ENCODE peak calls at places on chromosomes 2 and 18, in six cellular contexts. A is PC-3; M is AG04450; V is IMR-90; W is CD4-positive, CD25-positive, alpha-beta regulatory T cell; Q is tibial artery. K is an unnamed sample.

GRCh38 chr18:44839239-44839666 is 158.6 kb downstream of the SETBP1 start:
- DNase-seq in A (peak; percentile 53), V (peak; percentile 43), W (peak; percentile 42), Q (peak; percentile 85), M (no peak), K (no peak)

GRCh38 chr18:9838144-9838877 is 47.5 kb upstream of the TXNDC2 start:
- DNase-seq in Q (no peak), M (no peak), W (no peak), V (no peak), A (no peak), K (no peak)

GRCh38 chr2:240619506-240620148 is 5.7 kb upstream of the GPR35 start:
- DNase-seq in A (no peak), V (no peak), M (no peak), W (no peak), Q (no peak), K (no peak)

GRCh38 chr2:84858123-84858522 is 22.8 kb downstream of the TRABD2A start:
- DNase-seq in V (no peak), W (no peak), Q (no peak), M (no peak), A (no peak), K (no peak)

GRCh38 chr2:19529663-19530062 is 171.2 kb upstream of the OSR1 start:
- DNase-seq in V (no peak), Q (no peak), M (no peak), W (no peak), A (no peak), K (no peak)

GRCh38 chr2:134131681-134132486 is 122.0 kb upstream of the MGAT5 start:
- DNase-seq in V (no peak), Q (no peak), W (no peak), M (no peak), A (no peak), K (no peak)

GRCh38 chr2:200863655-200864205 is 728 bp downstream of the CLK1 start:
- DNase-seq in A (peak; percentile 8), W (no peak), V (no peak), Q (no peak), M (no peak), K (no peak)

GRCh38 chr2:113180131-113180946 is 6.6 kb downstream of the PSD4 start:
- DNase-seq in W (no peak), V (no peak), Q (peak; percentile 40), M (no peak), A (no peak), K (no peak)

GRCh38 chr2:51013060-51013746 is 18.7 kb downstream of the NRXN1 start:
- DNase-seq in W (no peak), V (peak; percentile 12), M (no peak), Q (no peak), A (peak; percentile 82), K (no peak)

GRCh38 chr2:95013726-95014125 is 11.8 kb upstream of the MAL start:
- DNase-seq in Q (no peak), M (no peak), V (no peak), W (no peak), A (no peak), K (no peak)

GRCh38 chr2:71646028-71646427 is 192.7 kb downstream of the DYSF start:
- DNase-seq in W (no peak), V (peak; percentile 6), Q (peak; percentile 77), A (peak; percentile 89), M (no peak), K (peak; percentile 8)

GRCh38 chr2:2933421-2933820 is 444.2 kb downstream of the EIPR1 start:
- DNase-seq in A (no peak), M (no peak), W (no peak), V (no peak), Q (no peak), K (no peak)
- H3K4me3 ChIP-seq in A (no peak overlapping the region), M (no peak overlapping the region), W (no peak overlapping the region), V (no peak overlapping the region), Q (no peak overlapping the region), K (no peak overlapping the region)

DNA sequence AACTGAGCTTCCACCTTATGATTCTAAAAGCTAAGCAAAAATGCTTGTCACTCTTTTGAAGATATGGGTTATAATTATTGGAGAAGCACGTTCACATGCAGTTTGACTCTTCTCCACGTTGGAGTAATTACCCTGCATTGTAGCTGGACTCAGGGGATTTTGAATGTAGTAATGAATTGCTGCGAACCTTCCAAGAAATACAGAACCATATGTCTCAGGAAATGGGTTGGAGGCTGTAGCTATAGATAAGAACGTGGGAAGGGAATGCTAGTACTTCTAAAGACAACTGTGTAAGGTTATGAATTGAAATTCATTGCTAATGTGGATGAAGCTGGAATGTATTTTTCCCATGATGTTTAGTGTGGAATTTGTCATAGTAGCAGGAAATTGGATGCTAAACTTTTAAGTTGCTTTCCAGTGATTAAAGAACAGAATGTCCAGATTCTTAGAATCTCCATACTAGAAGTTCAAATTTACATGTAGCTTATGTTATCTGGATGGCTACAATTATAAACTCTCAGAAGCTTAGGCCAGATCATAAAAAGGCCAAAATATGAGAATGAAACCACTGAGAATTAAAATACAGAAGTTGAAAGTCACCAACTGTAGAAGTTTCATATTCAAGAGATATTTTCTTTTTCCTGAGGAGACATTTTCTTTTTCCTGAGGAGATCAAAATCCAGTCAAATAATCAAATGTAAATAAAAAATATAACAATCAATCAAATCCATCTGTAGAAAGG is 27.3 kb upstream of the SPOPL start:
- DNase-seq in Q (no peak), V (no peak), W (no peak), M (no peak), A (no peak), K (peak; percentile 26)
- H3K4me3 ChIP-seq in Q (no peak overlapping the region), V (no peak overlapping the region), W (no peak overlapping the region), M (no peak overlapping the region), A (no peak overlapping the region), K (no peak overlapping the region)

GRCh38 chr2:37838541-37839167 is 86.4 kb upstream of the RMDN2 start:
- DNase-seq in W (no peak), A (no peak), V (no peak), M (no peak), Q (no peak), K (no peak)
- H3K4me3 ChIP-seq in W (no peak overlapping the region), A (no peak overlapping the region), V (no peak overlapping the region), M (no peak overlapping the region), Q (no peak overlapping the region), K (no peak overlapping the region)

DNA sequence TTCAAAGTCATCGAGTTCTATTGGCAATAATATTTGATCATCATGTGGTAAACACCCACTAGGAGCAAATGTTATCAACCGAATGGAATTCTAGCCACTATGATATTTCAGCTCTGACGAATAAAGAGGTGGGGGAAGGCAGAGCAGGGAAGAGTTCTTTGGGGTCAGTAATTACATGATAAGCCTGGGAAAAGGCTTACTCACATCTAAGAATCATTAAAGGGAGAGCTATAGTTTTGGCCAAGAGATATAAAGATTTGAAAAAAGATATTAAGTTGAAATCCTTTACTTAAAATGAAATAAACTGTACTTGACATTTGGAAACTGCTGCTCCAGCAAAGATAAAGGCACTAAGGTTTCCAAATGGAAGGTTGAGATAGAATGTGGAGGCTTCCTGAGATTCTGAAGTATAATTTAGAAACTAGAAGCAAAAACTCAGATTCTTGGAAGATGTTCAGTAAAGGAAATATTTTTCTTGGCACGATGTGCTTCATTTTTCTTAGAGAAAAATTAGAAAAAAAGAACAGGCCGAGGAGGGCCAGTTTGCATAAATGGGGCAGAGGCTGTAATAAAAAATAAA is 104.7 kb upstream of the ARHGAP28 start:
- DNase-seq in W (no peak), A (no peak), Q (no peak), M (no peak), V (peak; percentile 71), K (peak; percentile 28)
- H3K4me3 ChIP-seq in W (no peak overlapping the region), A (no peak overlapping the region), Q (no peak overlapping the region), M (no peak overlapping the region), V (no peak overlapping the region), K (no peak overlapping the region)

K was measured in skeletal muscle cell.